ENCODE peak calls at places on chromosomes 13 and 19, in ten cellular contexts. One of them, this sample, is unnamed.

GRCh38 chr19:57559404-57560025 is at the start of gene ZNF550:
- DNase-seq in Caco-2: peak
- DNase-seq in foreskin fibroblast: peak
- DNase-seq in keratinocyte: peak
- DNase-seq in ovary: peak
- DNase-seq in endothelial cell of umbilical vein: peak
- DNase-seq in neural progenitor cell: peak
- DNase-seq in CD8-positive, alpha-beta T cell: peak
- DNase-seq in brain microvascular endothelial cell: peak
- DNase-seq in CD4-positive, alpha-beta T cell: peak
- DNase-seq in this sample: peak

GRCh38 chr19:7497292-7497691 is 8.5 kb upstream of the PEX11G start:
- DNase-seq in Caco-2: no peak
- DNase-seq in foreskin fibroblast: peak
- DNase-seq in keratinocyte: no peak
- DNase-seq in ovary: no peak
- DNase-seq in endothelial cell of umbilical vein: no peak
- DNase-seq in neural progenitor cell: peak
- DNase-seq in CD8-positive, alpha-beta T cell: no peak
- DNase-seq in brain microvascular endothelial cell: no peak
- DNase-seq in CD4-positive, alpha-beta T cell: no peak
- DNase-seq in this sample: no peak

GRCh38 chr13:46951516-46951915 is 54.7 kb upstream of the HTR2A start:
- DNase-seq in Caco-2: no peak
- DNase-seq in foreskin fibroblast: no peak
- DNase-seq in keratinocyte: no peak
- DNase-seq in ovary: no peak
- DNase-seq in endothelial cell of umbilical vein: no peak
- DNase-seq in neural progenitor cell: no peak
- DNase-seq in CD8-positive, alpha-beta T cell: no peak
- DNase-seq in brain microvascular endothelial cell: peak
- DNase-seq in CD4-positive, alpha-beta T cell: no peak
- DNase-seq in this sample: no peak

GRCh38 chr13:40484101-40484800 is 182.2 kb downstream of the FOXO1 start:
- DNase-seq in Caco-2: no peak
- DNase-seq in foreskin fibroblast: no peak
- DNase-seq in keratinocyte: no peak
- DNase-seq in ovary: no peak
- DNase-seq in endothelial cell of umbilical vein: no peak
- DNase-seq in neural progenitor cell: no peak
- DNase-seq in CD8-positive, alpha-beta T cell: no peak
- DNase-seq in brain microvascular endothelial cell: no peak
- DNase-seq in CD4-positive, alpha-beta T cell: no peak
- DNase-seq in this sample: no peak

GRCh38 chr13:75603038-75603437 is 33.1 kb upstream of the LMO7 start:
- DNase-seq in Caco-2: no peak
- DNase-seq in foreskin fibroblast: no peak
- DNase-seq in keratinocyte: no peak
- DNase-seq in ovary: no peak
- DNase-seq in endothelial cell of umbilical vein: no peak
- DNase-seq in neural progenitor cell: no peak
- DNase-seq in CD8-positive, alpha-beta T cell: no peak
- DNase-seq in brain microvascular endothelial cell: no peak
- DNase-seq in CD4-positive, alpha-beta T cell: no peak
- DNase-seq in this sample: no peak

GRCh38 chr19:39142655-39143054 is 17.1 kb downstream of the PAK4 start:
- DNase-seq in Caco-2: no peak
- DNase-seq in foreskin fibroblast: no peak
- DNase-seq in keratinocyte: no peak
- DNase-seq in ovary: no peak
- DNase-seq in endothelial cell of umbilical vein: no peak
- DNase-seq in neural progenitor cell: no peak
- DNase-seq in CD8-positive, alpha-beta T cell: no peak
- DNase-seq in brain microvascular endothelial cell: no peak
- DNase-seq in CD4-positive, alpha-beta T cell: no peak
- DNase-seq in this sample: no peak

GRCh38 chr13:55361141-55361540 is 1779.6 kb upstream of the PRR20A start:
- DNase-seq in Caco-2: no peak
- DNase-seq in foreskin fibroblast: no peak
- DNase-seq in keratinocyte: no peak
- DNase-seq in ovary: no peak
- DNase-seq in endothelial cell of umbilical vein: no peak
- DNase-seq in neural progenitor cell: no peak
- DNase-seq in CD8-positive, alpha-beta T cell: no peak
- DNase-seq in brain microvascular endothelial cell: no peak
- DNase-seq in CD4-positive, alpha-beta T cell: no peak
- DNase-seq in this sample: no peak

GRCh38 chr13:43963726-43964125 is 84.0 kb downstream of the LACC1 start:
- DNase-seq in Caco-2: no peak
- DNase-seq in foreskin fibroblast: no peak
- DNase-seq in keratinocyte: no peak
- DNase-seq in ovary: peak
- DNase-seq in endothelial cell of umbilical vein: no peak
- DNase-seq in neural progenitor cell: peak
- DNase-seq in CD8-positive, alpha-beta T cell: no peak
- DNase-seq in brain microvascular endothelial cell: no peak
- DNase-seq in CD4-positive, alpha-beta T cell: no peak
- DNase-seq in this sample: no peak

GRCh38 chr19:54275951-54276350 is 5.0 kb downstream of the LILRB2 start:
- DNase-seq in Caco-2: no peak
- DNase-seq in foreskin fibroblast: no peak
- DNase-seq in keratinocyte: no peak
- DNase-seq in ovary: no peak
- DNase-seq in endothelial cell of umbilical vein: no peak
- DNase-seq in neural progenitor cell: no peak
- DNase-seq in CD8-positive, alpha-beta T cell: no peak
- DNase-seq in brain microvascular endothelial cell: no peak
- DNase-seq in CD4-positive, alpha-beta T cell: no peak
- DNase-seq in this sample: peak

GRCh38 chr19:41799444-41800000 is 3.1 kb downstream of the CEACAM3 start:
- DNase-seq in Caco-2: no peak
- DNase-seq in foreskin fibroblast: no peak
- DNase-seq in keratinocyte: no peak
- DNase-seq in ovary: no peak
- DNase-seq in endothelial cell of umbilical vein: no peak
- DNase-seq in neural progenitor cell: no peak
- DNase-seq in CD8-positive, alpha-beta T cell: no peak
- DNase-seq in brain microvascular endothelial cell: no peak
- DNase-seq in CD4-positive, alpha-beta T cell: no peak
- DNase-seq in this sample: no peak

GRCh38 chr19:54607782-54608150 is 14.3 kb downstream of the LILRA1 start:
- DNase-seq in Caco-2: no peak
- DNase-seq in foreskin fibroblast: no peak
- DNase-seq in keratinocyte: no peak
- DNase-seq in ovary: no peak
- DNase-seq in endothelial cell of umbilical vein: no peak
- DNase-seq in neural progenitor cell: no peak
- DNase-seq in CD8-positive, alpha-beta T cell: no peak
- DNase-seq in brain microvascular endothelial cell: no peak
- DNase-seq in CD4-positive, alpha-beta T cell: no peak
- DNase-seq in this sample: no peak

GRCh38 chr13:49643003-49643651 is 14.8 kb downstream of the ARL11 start:
- DNase-seq in Caco-2: no peak
- DNase-seq in foreskin fibroblast: no peak
- DNase-seq in keratinocyte: no peak
- DNase-seq in ovary: no peak
- DNase-seq in endothelial cell of umbilical vein: no peak
- DNase-seq in neural progenitor cell: no peak
- DNase-seq in CD8-positive, alpha-beta T cell: no peak
- DNase-seq in brain microvascular endothelial cell: no peak
- DNase-seq in CD4-positive, alpha-beta T cell: no peak
- DNase-seq in this sample: no peak

GRCh38 chr13:90968510-90968909 is 379.0 kb upstream of the MIR17HG start:
- DNase-seq in Caco-2: no peak
- DNase-seq in foreskin fibroblast: no peak
- DNase-seq in keratinocyte: no peak
- DNase-seq in ovary: no peak
- DNase-seq in endothelial cell of umbilical vein: no peak
- DNase-seq in neural progenitor cell: peak
- DNase-seq in CD8-positive, alpha-beta T cell: no peak
- DNase-seq in brain microvascular endothelial cell: no peak
- DNase-seq in CD4-positive, alpha-beta T cell: no peak
- DNase-seq in this sample: no peak
- TF ChIP-seq CTCF in Caco-2: peak
- TF ChIP-seq CTCF in foreskin fibroblast: no peak
- TF ChIP-seq CTCF in keratinocyte: no peak
- TF ChIP-seq CTCF in ovary: no peak
- TF ChIP-seq CTCF in endothelial cell of umbilical vein: no peak
- TF ChIP-seq CTCF in neural progenitor cell: peak
- TF ChIP-seq CTCF in CD8-positive, alpha-beta T cell: no peak
- TF ChIP-seq CTCF in brain microvascular endothelial cell: peak
- TF ChIP-seq CTCF in CD4-positive, alpha-beta T cell: no peak
- TF ChIP-seq CTCF in this sample: no peak

GRCh38 chr13:99330942-99331341 is 23.7 kb upstream of the GPR183 start:
- DNase-seq in Caco-2: no peak
- DNase-seq in foreskin fibroblast: no peak
- DNase-seq in keratinocyte: no peak
- DNase-seq in ovary: no peak
- DNase-seq in endothelial cell of umbilical vein: no peak
- DNase-seq in neural progenitor cell: no peak
- DNase-seq in CD8-positive, alpha-beta T cell: no peak
- DNase-seq in brain microvascular endothelial cell: no peak
- DNase-seq in CD4-positive, alpha-beta T cell: no peak
- DNase-seq in this sample: no peak
- TF ChIP-seq CTCF in Caco-2: no peak
- TF ChIP-seq CTCF in foreskin fibroblast: no peak
- TF ChIP-seq CTCF in keratinocyte: no peak
- TF ChIP-seq CTCF in ovary: no peak
- TF ChIP-seq CTCF in endothelial cell of umbilical vein: no peak
- TF ChIP-seq CTCF in neural progenitor cell: no peak
- TF ChIP-seq CTCF in CD8-positive, alpha-beta T cell: no peak
- TF ChIP-seq CTCF in brain microvascular endothelial cell: no peak
- TF ChIP-seq CTCF in CD4-positive, alpha-beta T cell: no peak
- TF ChIP-seq CTCF in this sample: no peak

GRCh38 chr13:102401755-102402154 is at the start of gene FGF14:
- DNase-seq in Caco-2: no peak
- DNase-seq in foreskin fibroblast: no peak
- DNase-seq in keratinocyte: no peak
- DNase-seq in ovary: no peak
- DNase-seq in endothelial cell of umbilical vein: no peak
- DNase-seq in neural progenitor cell: peak
- DNase-seq in CD8-positive, alpha-beta T cell: no peak
- DNase-seq in brain microvascular endothelial cell: no peak
- DNase-seq in CD4-positive, alpha-beta T cell: no peak
- DNase-seq in this sample: no peak

GRCh38 chr13:102401305-102401704 is 543 bp downstream of the FGF14 start:
- DNase-seq in Caco-2: no peak
- DNase-seq in foreskin fibroblast: peak
- DNase-seq in keratinocyte: no peak
- DNase-seq in ovary: no peak
- DNase-seq in endothelial cell of umbilical vein: no peak
- DNase-seq in neural progenitor cell: no peak
- DNase-seq in CD8-positive, alpha-beta T cell: no peak
- DNase-seq in brain microvascular endothelial cell: no peak
- DNase-seq in CD4-positive, alpha-beta T cell: no peak
- DNase-seq in this sample: no peak

GRCh38 chr13:102400619-102401125 is 1.2 kb downstream of the FGF14 start:
- DNase-seq in Caco-2: no peak
- DNase-seq in foreskin fibroblast: peak
- DNase-seq in keratinocyte: no peak
- DNase-seq in ovary: no peak
- DNase-seq in endothelial cell of umbilical vein: no peak
- DNase-seq in neural progenitor cell: peak
- DNase-seq in CD8-positive, alpha-beta T cell: no peak
- DNase-seq in brain microvascular endothelial cell: no peak
- DNase-seq in CD4-positive, alpha-beta T cell: no peak
- DNase-seq in this sample: no peak

GRCh38 chr13:102402292-102402691 is 444 bp upstream of the FGF14 start:
- DNase-seq in Caco-2: no peak
- DNase-seq in foreskin fibroblast: peak
- DNase-seq in keratinocyte: no peak
- DNase-seq in ovary: no peak
- DNase-seq in endothelial cell of umbilical vein: no peak
- DNase-seq in neural progenitor cell: peak
- DNase-seq in CD8-positive, alpha-beta T cell: no peak
- DNase-seq in brain microvascular endothelial cell: no peak
- DNase-seq in CD4-positive, alpha-beta T cell: no peak
- DNase-seq in this sample: peak

DNA sequence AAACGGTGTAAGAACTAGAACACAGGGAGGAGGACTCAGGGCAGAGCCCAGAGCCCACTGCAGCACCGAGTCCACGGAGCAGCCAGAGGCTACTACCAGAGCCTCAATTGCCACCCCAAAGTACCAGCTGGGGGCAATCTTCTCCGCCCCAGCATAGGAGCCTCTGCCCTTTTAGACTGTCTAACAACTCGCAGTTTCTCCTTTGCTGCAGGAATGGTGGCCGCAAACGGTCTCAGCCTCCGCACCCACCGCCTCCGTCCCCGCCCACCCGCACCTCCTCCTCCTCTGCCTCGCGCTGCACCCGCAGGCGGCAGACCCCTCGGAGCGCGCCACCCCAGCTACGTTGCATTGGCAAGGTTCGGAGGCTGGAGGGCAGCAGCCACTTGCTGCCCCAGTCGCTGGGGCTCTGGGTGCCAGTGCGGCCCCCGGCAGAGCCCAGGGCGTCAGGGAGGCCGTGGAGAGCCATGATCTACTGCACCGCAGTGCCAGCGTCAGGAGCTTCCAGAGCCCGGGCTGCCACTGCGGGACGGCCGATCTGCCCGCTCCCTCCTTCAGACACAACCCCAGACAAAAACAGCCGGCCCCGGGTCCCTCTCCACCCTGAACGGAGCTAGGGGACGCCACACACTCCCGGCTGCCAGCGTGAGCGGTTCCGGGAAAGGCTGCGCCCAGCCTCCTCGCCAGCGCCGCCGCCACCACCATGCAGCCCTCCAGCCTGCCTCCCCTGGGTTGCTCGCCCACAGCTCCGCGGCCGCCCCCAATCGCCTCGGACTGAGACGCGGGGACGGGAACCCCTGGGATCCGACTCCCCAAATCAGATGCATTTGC is 1.8 kb downstream of the FGF14 start:
- DNase-seq in Caco-2: no peak
- DNase-seq in foreskin fibroblast: peak
- DNase-seq in keratinocyte: no peak
- DNase-seq in ovary: no peak
- DNase-seq in endothelial cell of umbilical vein: no peak
- DNase-seq in neural progenitor cell: peak
- DNase-seq in CD8-positive, alpha-beta T cell: no peak
- DNase-seq in brain microvascular endothelial cell: no peak
- DNase-seq in CD4-positive, alpha-beta T cell: no peak
- DNase-seq in this sample: peak
- TF ChIP-seq CTCF in Caco-2: no peak
- TF ChIP-seq CTCF in foreskin fibroblast: no peak
- TF ChIP-seq CTCF in keratinocyte: no peak
- TF ChIP-seq CTCF in ovary: no peak
- TF ChIP-seq CTCF in endothelial cell of umbilical vein: no peak
- TF ChIP-seq CTCF in neural progenitor cell: peak
- TF ChIP-seq CTCF in CD8-positive, alpha-beta T cell: peak
- TF ChIP-seq CTCF in brain microvascular endothelial cell: peak
- TF ChIP-seq CTCF in CD4-positive, alpha-beta T cell: no peak
- TF ChIP-seq CTCF in this sample: no peak

DNA sequence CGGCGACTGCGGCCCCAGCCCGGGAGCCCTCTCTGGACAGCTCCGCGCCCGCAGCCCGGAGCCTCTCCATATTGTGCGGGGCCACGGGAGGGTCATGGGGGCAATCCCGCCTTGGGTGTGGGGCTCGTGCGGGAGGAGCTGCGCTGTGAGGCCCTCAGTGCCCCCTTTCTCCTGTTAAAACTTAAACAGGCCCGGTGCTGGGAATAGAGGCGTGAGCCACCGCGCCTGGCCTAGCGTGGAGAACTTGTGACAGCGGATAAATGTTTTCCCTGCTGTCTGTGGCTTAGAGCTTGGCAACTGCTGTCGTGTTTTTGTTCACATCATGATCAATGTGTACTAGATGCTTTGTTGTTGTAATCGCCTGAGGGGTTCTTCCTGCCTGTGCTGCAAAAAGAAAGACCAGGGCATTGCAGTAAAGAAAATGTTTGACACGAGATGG is 588 bp downstream of the ZNF844 start:
- DNase-seq in Caco-2: no peak
- DNase-seq in foreskin fibroblast: peak
- DNase-seq in keratinocyte: no peak
- DNase-seq in ovary: peak
- DNase-seq in endothelial cell of umbilical vein: no peak
- DNase-seq in neural progenitor cell: no peak
- DNase-seq in CD8-positive, alpha-beta T cell: no peak
- DNase-seq in brain microvascular endothelial cell: peak
- DNase-seq in CD4-positive, alpha-beta T cell: no peak
- DNase-seq in this sample: peak
- TF ChIP-seq CTCF in Caco-2: no peak
- TF ChIP-seq CTCF in foreskin fibroblast: no peak
- TF ChIP-seq CTCF in keratinocyte: no peak
- TF ChIP-seq CTCF in ovary: no peak
- TF ChIP-seq CTCF in endothelial cell of umbilical vein: no peak
- TF ChIP-seq CTCF in neural progenitor cell: no peak
- TF ChIP-seq CTCF in CD8-positive, alpha-beta T cell: no peak
- TF ChIP-seq CTCF in brain microvascular endothelial cell: no peak
- TF ChIP-seq CTCF in CD4-positive, alpha-beta T cell: no peak
- TF ChIP-seq CTCF in this sample: no peak